ENCODE peak calls at places on chromosomes 11 and 22, in eight cellular contexts. One of them, this sample, is unnamed.

GRCh38 chr11:132858203-132858602 is 674.1 kb downstream of the OPCML start:
- DNase-seq in stimulated activated CD4-positive, alpha-beta T cell treated with anti-CD3 and anti-CD28 coated beads, Interleukin-2, amount 100 ng/mL, for 48 hours: no peak
- DNase-seq in GM03348: peak
- DNase-seq in AG08396: peak
- DNase-seq in fibroblast of lung: peak
- DNase-seq in activated CD4-positive, alpha-beta T cell treated with anti-CD3 and anti-CD28 coated beads for 48 hours: no peak
- DNase-seq in astrocyte of the spinal cord: peak
- DNase-seq in body of pancreas: no peak
- DNase-seq in this sample: peak

GRCh38 chr11:74746868-74747267 is 1.8 kb upstream of the RNF169 start:
- DNase-seq in stimulated activated CD4-positive, alpha-beta T cell treated with anti-CD3 and anti-CD28 coated beads, Interleukin-2, amount 100 ng/mL, for 48 hours: no peak
- DNase-seq in GM03348: no peak
- DNase-seq in AG08396: no peak
- DNase-seq in fibroblast of lung: no peak
- DNase-seq in activated CD4-positive, alpha-beta T cell treated with anti-CD3 and anti-CD28 coated beads for 48 hours: no peak
- DNase-seq in astrocyte of the spinal cord: no peak
- DNase-seq in body of pancreas: no peak
- DNase-seq in this sample: no peak

GRCh38 chr11:6319001-6319878 is 1.1 kb downstream of the CAVIN3 start:
- DNase-seq in stimulated activated CD4-positive, alpha-beta T cell treated with anti-CD3 and anti-CD28 coated beads, Interleukin-2, amount 100 ng/mL, for 48 hours: peak
- DNase-seq in GM03348: peak
- DNase-seq in AG08396: no peak
- DNase-seq in fibroblast of lung: peak
- DNase-seq in activated CD4-positive, alpha-beta T cell treated with anti-CD3 and anti-CD28 coated beads for 48 hours: no peak
- DNase-seq in astrocyte of the spinal cord: peak
- DNase-seq in body of pancreas: peak
- DNase-seq in this sample: peak

GRCh38 chr11:126687477-126687876 is 313.1 kb downstream of the KIRREL3 start:
- DNase-seq in stimulated activated CD4-positive, alpha-beta T cell treated with anti-CD3 and anti-CD28 coated beads, Interleukin-2, amount 100 ng/mL, for 48 hours: no peak
- DNase-seq in GM03348: no peak
- DNase-seq in AG08396: no peak
- DNase-seq in fibroblast of lung: no peak
- DNase-seq in activated CD4-positive, alpha-beta T cell treated with anti-CD3 and anti-CD28 coated beads for 48 hours: no peak
- DNase-seq in astrocyte of the spinal cord: no peak
- DNase-seq in body of pancreas: no peak
- DNase-seq in this sample: no peak

GRCh38 chr11:57476883-57477506 is 16.7 kb downstream of the RTN4RL2 start:
- DNase-seq in stimulated activated CD4-positive, alpha-beta T cell treated with anti-CD3 and anti-CD28 coated beads, Interleukin-2, amount 100 ng/mL, for 48 hours: no peak
- DNase-seq in GM03348: peak
- DNase-seq in AG08396: peak
- DNase-seq in fibroblast of lung: no peak
- DNase-seq in activated CD4-positive, alpha-beta T cell treated with anti-CD3 and anti-CD28 coated beads for 48 hours: peak
- DNase-seq in astrocyte of the spinal cord: no peak
- DNase-seq in body of pancreas: peak
- DNase-seq in this sample: peak

GRCh38 chr11:76445122-76446084 is 585 bp downstream of the EMSY start:
- DNase-seq in stimulated activated CD4-positive, alpha-beta T cell treated with anti-CD3 and anti-CD28 coated beads, Interleukin-2, amount 100 ng/mL, for 48 hours: peak
- DNase-seq in GM03348: peak
- DNase-seq in AG08396: peak
- DNase-seq in fibroblast of lung: peak
- DNase-seq in activated CD4-positive, alpha-beta T cell treated with anti-CD3 and anti-CD28 coated beads for 48 hours: peak
- DNase-seq in astrocyte of the spinal cord: peak
- DNase-seq in body of pancreas: peak
- DNase-seq in this sample: peak

GRCh38 chr11:19345848-19346681 is 105.3 kb upstream of the E2F8 start:
- DNase-seq in stimulated activated CD4-positive, alpha-beta T cell treated with anti-CD3 and anti-CD28 coated beads, Interleukin-2, amount 100 ng/mL, for 48 hours: no peak
- DNase-seq in GM03348: peak
- DNase-seq in AG08396: peak
- DNase-seq in fibroblast of lung: peak
- DNase-seq in activated CD4-positive, alpha-beta T cell treated with anti-CD3 and anti-CD28 coated beads for 48 hours: no peak
- DNase-seq in astrocyte of the spinal cord: peak
- DNase-seq in body of pancreas: peak
- DNase-seq in this sample: no peak

GRCh38 chr11:29328961-29329441 is 687.8 kb downstream of the KCNA4 start:
- DNase-seq in stimulated activated CD4-positive, alpha-beta T cell treated with anti-CD3 and anti-CD28 coated beads, Interleukin-2, amount 100 ng/mL, for 48 hours: no peak
- DNase-seq in GM03348: peak
- DNase-seq in AG08396: peak
- DNase-seq in fibroblast of lung: peak
- DNase-seq in activated CD4-positive, alpha-beta T cell treated with anti-CD3 and anti-CD28 coated beads for 48 hours: no peak
- DNase-seq in astrocyte of the spinal cord: peak
- DNase-seq in body of pancreas: no peak
- DNase-seq in this sample: peak

GRCh38 chr11:118998822-118999221 is 884 bp downstream of the CENATAC start:
- DNase-seq in stimulated activated CD4-positive, alpha-beta T cell treated with anti-CD3 and anti-CD28 coated beads, Interleukin-2, amount 100 ng/mL, for 48 hours: no peak
- DNase-seq in GM03348: peak
- DNase-seq in AG08396: peak
- DNase-seq in fibroblast of lung: peak
- DNase-seq in activated CD4-positive, alpha-beta T cell treated with anti-CD3 and anti-CD28 coated beads for 48 hours: no peak
- DNase-seq in astrocyte of the spinal cord: peak
- DNase-seq in body of pancreas: no peak
- DNase-seq in this sample: peak

GRCh38 chr11:45920531-45921477 is 1.7 kb upstream of the LARGE2 start:
- DNase-seq in stimulated activated CD4-positive, alpha-beta T cell treated with anti-CD3 and anti-CD28 coated beads, Interleukin-2, amount 100 ng/mL, for 48 hours: no peak
- DNase-seq in GM03348: no peak
- DNase-seq in AG08396: peak
- DNase-seq in fibroblast of lung: no peak
- DNase-seq in activated CD4-positive, alpha-beta T cell treated with anti-CD3 and anti-CD28 coated beads for 48 hours: no peak
- DNase-seq in astrocyte of the spinal cord: no peak
- DNase-seq in body of pancreas: peak
- DNase-seq in this sample: no peak

GRCh38 chr11:1826552-1827094 is 8.2 kb upstream of the SYT8 start:
- DNase-seq in stimulated activated CD4-positive, alpha-beta T cell treated with anti-CD3 and anti-CD28 coated beads, Interleukin-2, amount 100 ng/mL, for 48 hours: no peak
- DNase-seq in GM03348: peak
- DNase-seq in AG08396: peak
- DNase-seq in fibroblast of lung: peak
- DNase-seq in activated CD4-positive, alpha-beta T cell treated with anti-CD3 and anti-CD28 coated beads for 48 hours: no peak
- DNase-seq in astrocyte of the spinal cord: peak
- DNase-seq in body of pancreas: peak
- DNase-seq in this sample: peak

GRCh38 chr22:49760630-49761571 is 66.8 kb downstream of the BRD1 start:
- DNase-seq in stimulated activated CD4-positive, alpha-beta T cell treated with anti-CD3 and anti-CD28 coated beads, Interleukin-2, amount 100 ng/mL, for 48 hours: no peak
- DNase-seq in GM03348: no peak
- DNase-seq in AG08396: no peak
- DNase-seq in fibroblast of lung: no peak
- DNase-seq in activated CD4-positive, alpha-beta T cell treated with anti-CD3 and anti-CD28 coated beads for 48 hours: peak
- DNase-seq in astrocyte of the spinal cord: no peak
- DNase-seq in body of pancreas: no peak
- DNase-seq in this sample: no peak

GRCh38 chr11:65981101-65981740 is 19.7 kb downstream of the SART1 start:
- DNase-seq in stimulated activated CD4-positive, alpha-beta T cell treated with anti-CD3 and anti-CD28 coated beads, Interleukin-2, amount 100 ng/mL, for 48 hours: no peak
- DNase-seq in GM03348: no peak
- DNase-seq in AG08396: no peak
- DNase-seq in fibroblast of lung: no peak
- DNase-seq in activated CD4-positive, alpha-beta T cell treated with anti-CD3 and anti-CD28 coated beads for 48 hours: no peak
- DNase-seq in astrocyte of the spinal cord: no peak
- DNase-seq in body of pancreas: no peak
- DNase-seq in this sample: no peak